ENCODE peak calls at places on chromosomes 11 and 22, in four cellular contexts. B is PC-3, M is colonic mucosa, G is dorsolateral prefrontal cortex. I is an unnamed sample. For H3K27me3, the result is how much of the 10 kb centered on the place peaks cover.

GRCh38 chr22:30305906-30306628 is 16.8 kb upstream of the CASTOR1 start:
- DNase-seq in G (no peak), B (no peak), M (peak), I (no peak)

GRCh38 chr11:61293869-61294716 is 1.0 kb downstream of the VWCE start:
- DNase-seq in G (peak), B (peak), M (no peak), I (peak)

GRCh38 chr11:16945671-16946469 is 68.3 kb downstream of the PLEKHA7 start:
- DNase-seq in G (peak), B (peak), M (peak), I (peak)

GRCh38 chr22:44336962-44337657 is 24.4 kb upstream of the SHISAL1 start:
- DNase-seq in B (no peak), M (no peak), G (no peak), I (no peak)

GRCh38 chr11:2443881-2444300 is 423 bp downstream of the TRPM5 start:
- DNase-seq in M (peak), G (no peak), B (no peak), I (no peak)

GRCh38 chr22:19655399-19655798 is 58.9 kb upstream of the SEPTIN5 start:
- DNase-seq in M (no peak), G (no peak), B (no peak), I (no peak)

GRCh38 chr22:49351761-49352221 is 475.9 kb downstream of the BRD1 start:
- DNase-seq in M (no peak), G (no peak), B (no peak), I (no peak)

GRCh38 chr11:19398273-19398672 is 157.5 kb upstream of the E2F8 start:
- DNase-seq in B (no peak), M (no peak), G (no peak), I (no peak)

GRCh38 chr11:134498326-134499139 is 86.5 kb upstream of the B3GAT1 start:
- DNase-seq in M (no peak), B (no peak), G (peak), I (no peak)

GRCh38 chr22:25027959-25028840 is 75.7 kb downstream of the KIAA1671 start:
- DNase-seq in G (no peak), M (peak), B (peak), I (peak)

GRCh38 chr11:8249482-8249881 is 14.2 kb downstream of the LMO1 start:
- DNase-seq in M (no peak), B (no peak), G (no peak), I (no peak)

GRCh38 chr11:89175796-89176195 is 1.9 kb upstream of the TYR start:
- DNase-seq in M (no peak), B (no peak), G (no peak), I (no peak)

GRCh38 chr11:70712471-70712870 is 314.1 kb downstream of the CTTN start:
- DNase-seq in B (no peak), M (peak), G (no peak), I (no peak)

GRCh38 chr11:119780264-119780953 is 51.4 kb upstream of the NECTIN1 start:
- DNase-seq in B (no peak), M (no peak), G (no peak), I (no peak)

GRCh38 chr11:43327987-43328386 is 16.2 kb downstream of the API5 start:
- DNase-seq in B (peak), M (no peak), G (no peak), I (peak)

GRCh38 chr11:59641156-59641555 is 25.6 kb upstream of the OSBP start:
- DNase-seq in M (no peak), G (no peak), B (peak), I (no peak)

GRCh38 chr11:113401718-113402117 is 14.1 kb downstream of the ANKK1 start:
- DNase-seq in M (peak), G (peak), B (peak), I (peak)

GRCh38 chr22:33707581-33707980 is 212.7 kb downstream of the LARGE1 start:
- DNase-seq in M (no peak), G (no peak), B (no peak), I (no peak)

GRCh38 chr11:119051440-119052162 is 5.4 kb downstream of the HYOU1 start:
- DNase-seq in M (no peak), B (no peak), G (no peak), I (no peak)

GRCh38 chr11:76782526-76783293 is 446 bp upstream of the TSKU start:
- DNase-seq in G (peak), M (peak), B (peak), I (peak)

GRCh38 chr11:13229675-13230359 is 47.8 kb upstream of the BMAL1 start:
- DNase-seq in B (no peak), M (no peak), G (no peak), I (no peak)

GRCh38 chr11:69051381-69052342 is 2.9 kb downstream of the TPCN2 start:
- DNase-seq in G (no peak), M (no peak), B (no peak), I (no peak)

GRCh38 chr11:69048718-69049489 is at the start of gene TPCN2:
- DNase-seq in B (peak), M (peak), G (peak), I (peak)

GRCh38 chr11:69049490-69049867 is 747 bp downstream of the TPCN2 start:
- DNase-seq in B (no peak), G (no peak), M (no peak), I (no peak)

GRCh38 chr11:69050592-69051380 is 2.1 kb downstream of the TPCN2 start:
- DNase-seq in B (no peak), G (no peak), M (no peak), I (no peak)

DNA sequence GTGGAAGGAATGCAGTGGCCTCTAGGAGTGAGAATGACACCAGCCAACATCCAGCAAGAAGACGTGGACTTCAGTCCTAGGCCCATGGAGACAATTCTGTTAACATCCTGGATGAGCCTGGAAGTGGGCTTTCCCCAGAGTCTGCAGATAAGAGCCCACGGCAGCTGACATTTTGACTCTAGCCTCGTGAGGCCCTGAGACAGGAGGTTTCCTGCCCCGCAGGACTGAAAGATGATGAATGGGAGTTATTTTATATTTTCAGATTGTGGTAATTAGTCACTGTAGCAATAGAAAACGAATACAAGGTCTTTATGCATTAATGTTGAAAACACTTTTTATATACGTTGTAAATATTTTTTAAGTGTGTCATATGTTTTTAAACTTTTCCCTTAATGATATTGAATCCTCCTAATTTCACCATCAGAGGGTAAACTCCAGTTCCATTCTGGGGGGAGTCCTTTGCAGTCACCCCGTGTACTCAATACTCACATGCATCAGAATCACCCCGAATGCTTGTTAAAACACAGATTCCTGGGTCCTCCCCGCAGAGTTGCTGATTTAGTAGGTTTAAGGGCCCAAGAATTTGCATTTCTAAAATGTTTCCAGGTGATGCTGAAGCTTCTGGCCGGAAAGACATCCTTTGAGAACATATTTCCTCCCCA is 545 bp upstream of the TPCN2 start:
- DNase-seq in M (no peak), B (peak), G (no peak), I (no peak)
- H3K27ac ChIP-seq in M (peak), B (peak), G (peak), I (no peak)

DNA sequence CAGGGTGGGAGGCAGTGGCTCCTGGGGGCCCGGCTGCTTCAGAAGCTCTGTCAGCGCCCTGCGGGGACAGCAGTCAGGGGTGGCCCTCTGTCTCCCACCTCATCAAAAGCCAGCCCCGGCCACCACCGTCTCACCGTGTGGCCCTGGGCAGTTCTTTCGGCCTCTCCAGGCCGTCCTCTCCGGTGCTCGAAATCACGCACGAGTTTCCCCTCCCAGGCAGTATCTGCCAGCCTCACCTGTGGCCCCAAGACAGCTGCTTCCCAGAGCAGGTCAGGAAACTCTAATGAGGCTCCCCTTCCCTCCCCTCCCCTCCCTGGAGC is 3.6 kb downstream of the SHISA8 start:
- DNase-seq in G (no peak), B (no peak), M (no peak), I (no peak)
- H3K27me3 ChIP-seq in G (under half), B (under half), M (half or more), I (under half)

GRCh38 chr22:41382610-41383009 is 868 bp downstream of the TEF start:
- DNase-seq in G (no peak), M (peak), B (no peak), I (no peak)

GRCh38 chr22:41382098-41382578 is 396 bp downstream of the TEF start:
- DNase-seq in B (peak), M (peak), G (peak), I (no peak)

GRCh38 chr22:41380993-41381328 is 781 bp upstream of the TEF start:
- DNase-seq in G (no peak), B (peak), M (peak), I (peak)

GRCh38 chr22:41381329-41382097 is at the start of gene TEF:
- DNase-seq in G (peak), M (peak), B (peak), I (peak)

GRCh38 chr22:41383085-41383484 is 1.3 kb downstream of the TEF start:
- DNase-seq in M (no peak), B (no peak), G (no peak), I (no peak)
- H3K27ac ChIP-seq in M (peak), B (no peak), G (peak), I (no peak)

GRCh38 chr22:37431811-37432707 is 4.8 kb upstream of the ELFN2 start:
- DNase-seq in G (no peak), B (peak), M (no peak), I (peak)

GRCh38 chr22:37431366-37431765 is 4.1 kb upstream of the ELFN2 start:
- DNase-seq in B (peak), M (no peak), G (no peak), I (peak)

GRCh38 chr22:37433786-37434185 is 6.5 kb upstream of the ELFN2 start:
- DNase-seq in M (no peak), B (no peak), G (no peak), I (no peak)

GRCh38 chr22:37430941-37431340 is 3.7 kb upstream of the ELFN2 start:
- DNase-seq in M (no peak), G (no peak), B (no peak), I (no peak)

GRCh38 chr22:37432708-37433054 is 5.4 kb upstream of the ELFN2 start:
- DNase-seq in M (no peak), B (no peak), G (no peak), I (no peak)
- H3K27me3 ChIP-seq in M (under half), B (under half), G (under half), I (under half)

DNA sequence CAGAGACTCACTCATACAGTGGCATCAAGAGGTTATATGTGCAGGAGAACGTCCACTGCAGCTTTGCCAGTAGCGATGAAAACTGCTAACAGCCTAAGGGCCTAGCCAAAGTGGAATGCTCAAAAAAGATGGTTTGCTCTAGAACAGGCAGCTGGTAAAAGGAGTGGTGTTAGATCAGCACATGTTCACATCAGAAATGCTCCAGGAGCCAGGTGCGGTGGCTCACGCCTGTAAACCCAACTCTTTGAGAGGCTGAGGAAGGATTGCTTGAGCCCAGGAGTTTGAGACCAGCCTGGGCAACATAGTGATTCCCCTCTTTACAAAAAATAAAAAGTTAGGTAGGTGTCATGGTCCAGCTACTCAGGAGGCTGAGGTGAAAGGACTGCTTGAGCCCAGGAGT is 10.3 kb upstream of the TFIP11 start:
- DNase-seq in G (no peak), M (no peak), B (no peak), I (no peak)
- H3K27ac ChIP-seq in G (no peak), M (no peak), B (no peak), I (no peak)

DNA sequence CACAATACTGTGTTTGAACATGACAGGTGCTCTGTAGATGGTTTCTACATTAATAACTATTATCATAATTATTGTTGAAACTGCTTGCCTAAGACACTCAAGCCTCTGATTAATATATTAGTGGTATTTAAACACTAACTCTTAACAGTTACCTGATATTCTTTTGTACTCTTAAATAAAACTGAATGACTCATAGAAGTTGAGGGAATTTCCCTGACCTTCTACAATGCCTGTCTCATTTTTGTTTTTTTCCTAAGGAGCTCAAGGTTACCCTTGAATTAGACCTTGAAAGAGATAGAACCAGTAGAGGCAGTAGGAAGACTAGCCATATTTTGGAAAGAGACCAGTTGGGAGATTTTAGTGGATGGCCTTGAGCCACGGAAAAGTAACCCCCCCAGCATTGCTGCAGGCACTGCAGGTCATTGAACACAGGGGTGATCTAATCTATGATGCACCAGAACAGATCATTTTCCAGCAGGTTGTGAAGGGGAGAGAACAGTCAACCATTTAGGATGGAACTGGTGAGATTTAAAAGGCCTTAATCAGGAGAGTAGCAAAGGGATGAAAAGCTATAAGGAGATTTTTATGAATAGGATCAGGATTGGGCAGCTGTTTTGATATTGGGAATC is 148.3 kb downstream of the PGR start:
- DNase-seq in B (peak), M (no peak), G (no peak), I (no peak)
- H3K27me3 ChIP-seq in B (under half), M (under half), G (under half), I (under half)

GRCh38 chr22:46618667-46619066 is 1.5 kb upstream of the GRAMD4 start:
- DNase-seq in G (no peak), B (no peak), M (no peak), I (no peak)

GRCh38 chr22:46620588-46621242 is 529 bp downstream of the GRAMD4 start:
- DNase-seq in G (no peak), B (no peak), M (no peak), I (no peak)

GRCh38 chr22:46619830-46620501 is at the start of gene GRAMD4:
- DNase-seq in B (no peak), M (no peak), G (no peak), I (no peak)

GRCh38 chr22:46618104-46618647 is 2.0 kb upstream of the GRAMD4 start:
- DNase-seq in B (no peak), M (no peak), G (no peak), I (no peak)

GRCh38 chr22:46619240-46619829 is 851 bp upstream of the GRAMD4 start:
- DNase-seq in B (no peak), G (no peak), M (no peak), I (no peak)
- H3K27ac ChIP-seq in B (no peak), G (peak), M (peak), I (no peak)

GRCh38 chr11:62925745-62926668 is 4.8 kb upstream of the CHRM1 start:
- DNase-seq in G (no peak), M (no peak), B (no peak), I (no peak)
- H3K27me3 ChIP-seq in G (under half), M (half or more), B (under half), I (half or more)

I was measured in endothelial cell of umbilical vein.